ENCODE peak calls at places on chromosomes 12 and 14, in four cellular contexts. One of them, this sample, is unnamed.

GRCh38 chr14:85475113-85475512 is 54.8 kb upstream of the FLRT2 start:
- DNase-seq in IMR-90: no peak
- DNase-seq in CD4-positive, alpha-beta T cell: no peak
- DNase-seq in right atrium auricular region: no peak
- DNase-seq in this sample: no peak

GRCh38 chr14:41297961-41298690 is 308.6 kb upstream of the LRFN5 start:
- DNase-seq in IMR-90: no peak
- DNase-seq in CD4-positive, alpha-beta T cell: no peak
- DNase-seq in right atrium auricular region: no peak
- DNase-seq in this sample: no peak

GRCh38 chr14:26888592-26888991 is 290.8 kb upstream of the NOVA1 start:
- DNase-seq in IMR-90: no peak
- DNase-seq in CD4-positive, alpha-beta T cell: no peak
- DNase-seq in right atrium auricular region: no peak
- DNase-seq in this sample: no peak

GRCh38 chr12:27226319-27226984 is 17.6 kb upstream of the STK38L start:
- DNase-seq in IMR-90: no peak
- DNase-seq in CD4-positive, alpha-beta T cell: no peak
- DNase-seq in right atrium auricular region: no peak
- DNase-seq in this sample: no peak

GRCh38 chr12:51033457-51034089 is 7.4 kb upstream of the SLC11A2 start:
- DNase-seq in IMR-90: no peak
- DNase-seq in CD4-positive, alpha-beta T cell: no peak
- DNase-seq in right atrium auricular region: no peak
- DNase-seq in this sample: no peak

GRCh38 chr12:112858776-112859175 is 48.0 kb upstream of the OAS1 start:
- DNase-seq in IMR-90: no peak
- DNase-seq in CD4-positive, alpha-beta T cell: no peak
- DNase-seq in right atrium auricular region: no peak
- DNase-seq in this sample: no peak

GRCh38 chr12:19830461-19830860 is 391.2 kb downstream of the AEBP2 start:
- DNase-seq in IMR-90: no peak
- DNase-seq in CD4-positive, alpha-beta T cell: no peak
- DNase-seq in right atrium auricular region: no peak
- DNase-seq in this sample: no peak

GRCh38 chr12:12294215-12295005 is 27.6 kb upstream of the LRP6 start:
- DNase-seq in IMR-90: no peak
- DNase-seq in CD4-positive, alpha-beta T cell: no peak
- DNase-seq in right atrium auricular region: no peak
- DNase-seq in this sample: no peak

GRCh38 chr12:66725031-66725430 is 46.2 kb upstream of the GRIP1 start:
- DNase-seq in IMR-90: no peak
- DNase-seq in CD4-positive, alpha-beta T cell: no peak
- DNase-seq in right atrium auricular region: no peak
- DNase-seq in this sample: no peak

GRCh38 chr12:104490850-104491249 is 34.1 kb downstream of the CHST11 start:
- DNase-seq in IMR-90: no peak
- DNase-seq in CD4-positive, alpha-beta T cell: no peak
- DNase-seq in right atrium auricular region: no peak
- DNase-seq in this sample: no peak

GRCh38 chr12:119020377-119021360 is 39.3 kb downstream of the SRRM4 start:
- DNase-seq in IMR-90: no peak
- DNase-seq in CD4-positive, alpha-beta T cell: no peak
- DNase-seq in right atrium auricular region: no peak
- DNase-seq in this sample: peak

GRCh38 chr12:75892779-75893408 is 138.7 kb downstream of the PHLDA1 start:
- DNase-seq in IMR-90: peak
- DNase-seq in CD4-positive, alpha-beta T cell: no peak
- DNase-seq in right atrium auricular region: no peak
- DNase-seq in this sample: no peak

GRCh38 chr12:52295663-52296062 is 4.3 kb upstream of the KRT81 start:
- DNase-seq in IMR-90: no peak
- DNase-seq in CD4-positive, alpha-beta T cell: no peak
- DNase-seq in right atrium auricular region: no peak
- DNase-seq in this sample: no peak

GRCh38 chr12:3117144-3117581 is 40.0 kb downstream of the TSPAN9 start:
- DNase-seq in IMR-90: peak
- DNase-seq in CD4-positive, alpha-beta T cell: no peak
- DNase-seq in right atrium auricular region: peak
- DNase-seq in this sample: no peak

GRCh38 chr14:79411403-79412174 is 799.7 kb downstream of the DIO2 start:
- DNase-seq in IMR-90: peak
- DNase-seq in CD4-positive, alpha-beta T cell: no peak
- DNase-seq in right atrium auricular region: no peak
- DNase-seq in this sample: no peak

GRCh38 chr12:99910342-99910741 is 74.4 kb downstream of the ANKS1B start:
- DNase-seq in IMR-90: no peak
- DNase-seq in CD4-positive, alpha-beta T cell: no peak
- DNase-seq in right atrium auricular region: no peak
- DNase-seq in this sample: no peak

GRCh38 chr14:103056322-103057027 is 874 bp downstream of the CDC42BPB start:
- DNase-seq in IMR-90: peak
- DNase-seq in CD4-positive, alpha-beta T cell: no peak
- DNase-seq in right atrium auricular region: peak
- DNase-seq in this sample: no peak

GRCh38 chr14:94058674-94059138 is 22.3 kb downstream of the DDX24 start:
- DNase-seq in IMR-90: no peak
- DNase-seq in CD4-positive, alpha-beta T cell: no peak
- DNase-seq in right atrium auricular region: no peak
- DNase-seq in this sample: no peak

GRCh38 chr14:80213602-80214001 is 2.3 kb upstream of the DIO2 start:
- DNase-seq in IMR-90: peak
- DNase-seq in CD4-positive, alpha-beta T cell: no peak
- DNase-seq in right atrium auricular region: no peak
- DNase-seq in this sample: peak

GRCh38 chr14:39109893-39110715 is 4.0 kb upstream of the GEMIN2 start:
- DNase-seq in IMR-90: no peak
- DNase-seq in CD4-positive, alpha-beta T cell: no peak
- DNase-seq in right atrium auricular region: no peak
- DNase-seq in this sample: no peak

DNA sequence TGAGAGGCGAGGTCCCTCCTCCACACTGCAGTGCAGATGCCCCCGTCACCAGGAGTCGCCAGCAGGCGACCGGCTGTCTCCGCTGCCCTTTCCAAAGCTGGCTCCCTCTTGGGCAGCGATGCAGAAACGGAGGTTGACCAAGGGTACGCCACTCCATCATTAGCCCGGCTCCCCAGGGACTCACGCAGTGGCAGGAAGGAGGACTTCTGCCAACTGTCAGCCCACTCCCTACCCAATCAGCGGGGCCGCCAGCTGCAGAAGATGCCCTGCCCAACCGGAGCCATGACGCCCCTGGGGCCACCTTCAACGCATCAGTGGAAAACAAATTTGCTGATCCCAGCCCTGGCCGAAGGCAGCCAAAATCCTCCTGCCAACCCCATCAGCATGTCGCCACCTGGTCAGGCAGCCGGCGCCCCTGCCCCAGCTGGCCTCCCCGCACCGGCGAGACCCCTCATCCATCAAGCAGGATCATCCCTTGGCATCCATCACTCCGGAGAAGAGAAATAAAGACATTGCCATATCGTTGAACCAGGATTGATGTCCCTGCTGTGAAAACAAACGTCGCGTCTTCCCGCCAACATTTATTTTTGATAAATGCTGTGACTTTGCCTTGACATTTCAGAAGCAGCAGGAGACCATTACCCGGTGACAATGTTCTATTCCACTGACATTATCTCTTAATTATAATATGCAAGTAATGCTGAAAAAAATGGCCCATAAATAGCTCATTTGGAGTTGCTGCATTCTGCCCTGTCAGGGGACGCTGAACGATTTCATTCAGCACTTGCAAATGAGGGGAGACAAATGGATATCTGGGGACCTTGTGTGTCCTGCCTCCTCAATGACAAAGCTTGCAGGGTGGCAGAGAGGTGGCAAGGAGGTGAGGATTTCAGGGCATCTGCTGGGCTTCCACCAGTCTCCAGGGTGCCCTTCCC is 105.1 kb downstream of the SCARB1 start:
- DNase-seq in IMR-90: no peak
- DNase-seq in CD4-positive, alpha-beta T cell: no peak
- DNase-seq in right atrium auricular region: no peak
- DNase-seq in this sample: no peak
- H3K27ac ChIP-seq in IMR-90: no peak
- H3K27ac ChIP-seq in CD4-positive, alpha-beta T cell: no peak
- H3K27ac ChIP-seq in right atrium auricular region: no peak
- H3K27ac ChIP-seq in this sample: no peak

GRCh38 chr12:58363971-58364370 is 422.6 kb downstream of the ATP23 start:
- DNase-seq in IMR-90: no peak
- DNase-seq in CD4-positive, alpha-beta T cell: no peak
- DNase-seq in right atrium auricular region: no peak
- DNase-seq in this sample: no peak
- H3K27ac ChIP-seq in IMR-90: peak
- H3K27ac ChIP-seq in CD4-positive, alpha-beta T cell: no peak
- H3K27ac ChIP-seq in right atrium auricular region: no peak
- H3K27ac ChIP-seq in this sample: no peak

DNA sequence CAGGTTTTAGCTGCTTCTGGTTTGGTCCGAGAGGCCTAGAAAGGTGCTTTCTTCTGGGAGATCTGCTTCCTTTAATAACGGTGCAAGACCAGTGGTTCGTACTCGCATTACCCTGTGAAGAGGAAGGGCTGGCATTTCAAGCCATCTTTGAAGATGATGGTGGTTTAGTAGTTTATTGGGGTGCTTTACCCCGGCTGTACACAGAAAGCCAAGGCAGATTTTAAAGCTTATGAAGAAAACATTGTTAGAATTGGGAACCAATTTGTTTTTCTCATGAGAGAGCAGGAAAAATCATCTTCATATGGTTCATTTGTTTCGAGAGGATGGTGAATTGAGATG is 3.6 kb downstream of the CCND2 start:
- DNase-seq in IMR-90: no peak
- DNase-seq in CD4-positive, alpha-beta T cell: no peak
- DNase-seq in right atrium auricular region: no peak
- DNase-seq in this sample: no peak
- H3K27ac ChIP-seq in IMR-90: no peak
- H3K27ac ChIP-seq in CD4-positive, alpha-beta T cell: no peak
- H3K27ac ChIP-seq in right atrium auricular region: peak
- H3K27ac ChIP-seq in this sample: no peak

DNA sequence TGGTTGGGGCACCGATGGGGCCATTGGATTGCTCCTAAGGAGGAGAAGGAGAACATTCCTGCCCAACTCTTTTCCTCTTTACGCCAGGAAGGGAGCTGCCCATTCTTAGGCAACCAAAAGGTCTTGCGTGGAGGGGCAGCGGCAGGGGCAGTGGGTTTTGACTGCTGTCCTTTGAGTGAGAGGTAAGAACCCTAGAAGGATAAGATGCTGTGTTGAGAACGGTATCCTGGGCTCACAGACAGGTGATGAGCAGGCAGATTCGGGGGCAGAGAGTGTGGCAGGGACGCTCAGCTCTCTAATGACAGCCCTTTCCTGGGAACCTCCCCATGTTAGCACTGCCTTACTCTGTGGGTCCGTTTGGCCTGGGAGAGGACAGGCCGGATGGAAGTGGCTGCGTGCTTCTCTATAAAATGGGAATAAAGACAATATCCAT is 13.2 kb downstream of the LRTM2 start:
- DNase-seq in IMR-90: no peak
- DNase-seq in CD4-positive, alpha-beta T cell: no peak
- DNase-seq in right atrium auricular region: no peak
- DNase-seq in this sample: no peak
- H3K27ac ChIP-seq in IMR-90: no peak
- H3K27ac ChIP-seq in CD4-positive, alpha-beta T cell: no peak
- H3K27ac ChIP-seq in right atrium auricular region: no peak
- H3K27ac ChIP-seq in this sample: no peak

This sample was measured in iPS DF 6.9.